ENCODE peak calls at places on chromosomes 7 and 10, in ten cellular contexts. I, F, V, H, A, U, G, C, N and S are unnamed samples.

GRCh38 chr10:13351340-13351915 is 3.3 kb upstream of the SEPHS1 start:
- DNase-seq in I (no peak), F (no peak), V (no peak), H (no peak), A (no peak), U (no peak), G (no peak), C (no peak), N (no peak), S (no peak)

GRCh38 chr10:52780391-52781155 is 8.0 kb upstream of the MBL2 start:
- DNase-seq in I (no peak), F (no peak), V (no peak), H (no peak), A (no peak), U (no peak), G (no peak), C (no peak), N (no peak), S (no peak)

GRCh38 chr7:28674359-28674782 is 262.1 kb downstream of the CREB5 start:
- DNase-seq in I (no peak), F (peak; percentile 7), V (no peak), H (no peak), A (no peak), U (no peak), G (no peak), C (no peak), N (no peak), S (no peak)

GRCh38 chr10:82150123-82150900 is 275.3 kb downstream of the NRG3 start:
- DNase-seq in I (no peak), F (no peak), V (no peak), H (no peak), A (no peak), U (peak; percentile 21), G (no peak), C (peak; percentile 20), N (no peak), S (no peak)

GRCh38 chr10:5988336-5988920 is 11.1 kb upstream of the IL15RA start:
- DNase-seq in I (no peak), F (no peak), V (no peak), H (no peak), A (no peak), U (no peak), G (no peak), C (no peak), N (no peak), S (peak; percentile 5)

GRCh38 chr10:78427497-78428031 is 393.9 kb downstream of the RPS24 start:
- DNase-seq in I (no peak), F (no peak), V (no peak), H (no peak), A (no peak), U (no peak), G (no peak), C (no peak), N (no peak), S (peak; percentile 8)

GRCh38 chr10:6713716-6714115 is 133.6 kb upstream of the PRKCQ start:
- DNase-seq in I (no peak), F (peak; percentile 25), V (no peak), H (no peak), A (no peak), U (no peak), G (no peak), C (no peak), N (no peak), S (no peak)

GRCh38 chr7:143288836-143289235 is 685 bp downstream of the CASP2 start:
- DNase-seq in I (peak; percentile 23), F (peak; percentile 18), V (no peak), H (no peak), A (no peak), U (no peak), G (no peak), C (no peak), N (no peak), S (no peak)

GRCh38 chr7:50207682-50208255 is 96.7 kb upstream of the IKZF1 start:
- DNase-seq in I (no peak), F (no peak), V (no peak), H (no peak), A (no peak), U (peak; percentile 47), G (no peak), C (no peak), N (no peak), S (no peak)

GRCh38 chr7:108660465-108660864 is 90.8 kb downstream of the DNAJB9 start:
- DNase-seq in I (peak; percentile 13), F (peak; percentile 4), V (no peak), H (no peak), A (no peak), U (no peak), G (no peak), C (no peak), N (peak; percentile 21), S (no peak)

GRCh38 chr7:114423218-114423496 is 8.5 kb downstream of the FOXP2 start:
- DNase-seq in I (no peak), F (no peak), V (no peak), H (no peak), A (no peak), U (no peak), G (no peak), C (no peak), N (no peak), S (no peak)

GRCh38 chr10:73551515-73551914 is 39.6 kb downstream of the USP54 start:
- DNase-seq in I (no peak), F (no peak), V (no peak), H (no peak), A (no peak), U (no peak), G (no peak), C (no peak), N (no peak), S (no peak)

GRCh38 chr7:157409149-157409752 is 72.4 kb downstream of the DNAJB6 start:
- DNase-seq in I (no peak), F (no peak), V (no peak), H (no peak), A (no peak), U (no peak), G (no peak), C (no peak), N (no peak), S (no peak)

GRCh38 chr10:97760461-97761257 is 11.1 kb downstream of the SFRP5 start:
- DNase-seq in I (no peak), F (no peak), V (no peak), H (no peak), A (no peak), U (no peak), G (no peak), C (no peak), N (no peak), S (no peak)

GRCh38 chr7:101815826-101816488 is 1.5 kb upstream of the CUX1 start:
- DNase-seq in I (peak; percentile 72), F (peak; percentile 79), V (peak; percentile 35), H (peak; percentile 36), A (peak; percentile 47), U (peak; percentile 81), G (no peak), C (peak; percentile 79), N (peak; percentile 73), S (peak; percentile 91)

DNA sequence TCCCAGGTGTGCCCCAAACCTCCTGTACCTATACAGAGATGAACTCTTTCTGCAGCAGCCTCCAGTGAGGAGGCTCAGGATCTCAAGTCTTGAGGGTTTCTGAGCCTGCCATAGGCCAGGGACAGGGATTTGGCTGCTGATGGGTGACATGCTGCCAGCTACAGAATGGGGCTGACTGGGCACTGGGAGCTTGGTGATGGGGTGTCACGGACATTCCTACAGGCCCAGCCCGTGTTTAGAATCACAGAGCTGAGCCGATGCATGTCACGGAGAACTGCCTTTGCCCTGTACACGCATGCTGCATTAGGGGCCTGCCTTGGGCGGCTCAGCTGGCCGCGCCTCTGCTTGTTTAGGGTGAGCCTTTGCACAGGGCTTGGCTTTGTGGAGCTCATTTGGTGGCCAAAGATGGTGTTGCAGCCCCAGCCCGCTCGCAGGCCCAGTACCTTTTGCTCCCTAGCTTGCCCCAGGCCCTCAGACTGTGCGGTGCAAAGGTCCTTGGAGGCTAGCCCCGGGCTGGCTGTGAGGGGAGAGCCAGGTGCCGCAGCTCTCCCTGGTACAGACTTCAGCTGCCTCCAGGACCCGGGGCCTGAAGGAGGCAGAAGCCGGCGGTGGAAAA is 108.4 kb upstream of the BTBD16 start:
- DNase-seq in I (no peak), F (no peak), V (no peak), H (no peak), A (no peak), U (peak; percentile 47), G (no peak), C (peak; percentile 29), N (no peak), S (no peak)
- H3K4me3 ChIP-seq in I (no peak overlapping the region), F (peak overlapping the region; percentile 47), V (peak overlapping the region; percentile 15), H (no peak overlapping the region), A (peak overlapping the region; percentile 37), U (peak overlapping the region; percentile 52), G (no peak overlapping the region), C (peak overlapping the region; percentile 26), N (no peak overlapping the region), S (no peak overlapping the region)

GRCh38 chr10:35090162-35090954 is at the start of gene CUL2:
- DNase-seq in I (peak; percentile 84), F (peak; percentile 96), V (peak; percentile 64), H (peak; percentile 82), A (peak; percentile 81), U (peak; percentile 94), G (peak; percentile 76), C (peak; percentile 93), N (peak; percentile 92), S (peak; percentile 98)
- TF ChIP-seq POLR2A in I (peak; percentile 28), F (no peak), V (peak; percentile 34), H (no peak), A (no peak), U (no peak), G (peak; percentile 78), C (peak; percentile 32), N (no peak), S (no peak)

GRCh38 chr10:42488416-42488815 is 150.0 kb downstream of the ZNF33B start:
- DNase-seq in I (no peak), F (peak; percentile 31), V (no peak), H (no peak), A (no peak), U (no peak), G (no peak), C (no peak), N (no peak), S (no peak)
- H3K4me3 ChIP-seq in I (no peak overlapping the region), F (no peak overlapping the region), V (no peak overlapping the region), H (no peak overlapping the region), A (no peak overlapping the region), U (no peak overlapping the region), G (no peak overlapping the region), C (no peak overlapping the region), N (no peak overlapping the region), S (no peak overlapping the region)

GRCh38 chr10:15279236-15279635 is 91.9 kb downstream of the FAM171A1 start:
- DNase-seq in I (no peak), F (no peak), V (no peak), H (no peak), A (no peak), U (no peak), G (no peak), C (no peak), N (no peak), S (no peak)

GRCh38 chr10:15280974-15281373 is 90.1 kb downstream of the FAM171A1 start:
- DNase-seq in I (no peak), F (no peak), V (no peak), H (no peak), A (no peak), U (no peak), G (no peak), C (no peak), N (no peak), S (no peak)

GRCh38 chr10:15278786-15279185 is 92.3 kb downstream of the FAM171A1 start:
- DNase-seq in I (no peak), F (no peak), V (no peak), H (no peak), A (no peak), U (no peak), G (no peak), C (no peak), N (no peak), S (peak; percentile 60)

GRCh38 chr10:15280462-15280861 is 90.6 kb downstream of the FAM171A1 start:
- DNase-seq in I (no peak), F (no peak), V (no peak), H (no peak), A (no peak), U (no peak), G (no peak), C (no peak), N (no peak), S (no peak)
- TF ChIP-seq POLR2A in I (no peak), F (no peak), V (no peak), H (no peak), A (no peak), U (no peak), G (no peak), C (no peak), N (no peak), S (no peak)